ENCODE peak calls at places on chromosomes 3 and 15, in five cellular contexts. One of them, this sample, is unnamed.
A peak's percentile ranks its signal among the peaks of the same experiment; 100 is the strongest.

GRCh38 chr3:151175952-151176351 is 27.1 kb downstream of the GPR171 start:
- DNase-seq in NCI-H510A treated with DMSO at 0.1 percent for 48 hours: no peak
- DNase-seq in DMS 273 treated with DMSO at 0.1 percent for 48 hours: no peak
- DNase-seq in RPMI7951: no peak
- DNase-seq in heart right ventricle: no peak
- DNase-seq in this sample: no peak

GRCh38 chr3:32691847-32692246 is 6.9 kb downstream of the CNOT10 start:
- DNase-seq in NCI-H510A treated with DMSO at 0.1 percent for 48 hours: no peak
- DNase-seq in DMS 273 treated with DMSO at 0.1 percent for 48 hours: no peak
- DNase-seq in RPMI7951: no peak
- DNase-seq in heart right ventricle: no peak
- DNase-seq in this sample: no peak

GRCh38 chr3:42025388-42026138 is 63.7 kb upstream of the ULK4 start:
- DNase-seq in NCI-H510A treated with DMSO at 0.1 percent for 48 hours: peak; percentile 76
- DNase-seq in DMS 273 treated with DMSO at 0.1 percent for 48 hours: peak; percentile 93
- DNase-seq in RPMI7951: peak; percentile 97
- DNase-seq in heart right ventricle: peak; percentile 97
- DNase-seq in this sample: peak; percentile 85

GRCh38 chr15:31280037-31280830 is 46.4 kb upstream of the KLF13 start:
- DNase-seq in NCI-H510A treated with DMSO at 0.1 percent for 48 hours: no peak
- DNase-seq in DMS 273 treated with DMSO at 0.1 percent for 48 hours: peak; percentile 64
- DNase-seq in RPMI7951: peak; percentile 62
- DNase-seq in heart right ventricle: peak; percentile 11
- DNase-seq in this sample: no peak

GRCh38 chr3:177760803-177761202 is 563.5 kb upstream of the TBL1XR1 start:
- DNase-seq in NCI-H510A treated with DMSO at 0.1 percent for 48 hours: no peak
- DNase-seq in DMS 273 treated with DMSO at 0.1 percent for 48 hours: no peak
- DNase-seq in RPMI7951: no peak
- DNase-seq in heart right ventricle: no peak
- DNase-seq in this sample: no peak

GRCh38 chr15:71114887-71115566 is at the start of gene THSD4:
- DNase-seq in NCI-H510A treated with DMSO at 0.1 percent for 48 hours: peak; percentile 25
- DNase-seq in DMS 273 treated with DMSO at 0.1 percent for 48 hours: peak; percentile 14
- DNase-seq in RPMI7951: peak; percentile 81
- DNase-seq in heart right ventricle: peak; percentile 66
- DNase-seq in this sample: peak; percentile 83

GRCh38 chr3:136336329-136337100 is 86.4 kb downstream of the PCCB start:
- DNase-seq in NCI-H510A treated with DMSO at 0.1 percent for 48 hours: no peak
- DNase-seq in DMS 273 treated with DMSO at 0.1 percent for 48 hours: no peak
- DNase-seq in RPMI7951: peak; percentile 95
- DNase-seq in heart right ventricle: no peak
- DNase-seq in this sample: no peak

GRCh38 chr15:64898406-64898805 is 13.3 kb upstream of the ANKDD1A start:
- DNase-seq in NCI-H510A treated with DMSO at 0.1 percent for 48 hours: no peak
- DNase-seq in DMS 273 treated with DMSO at 0.1 percent for 48 hours: no peak
- DNase-seq in RPMI7951: no peak
- DNase-seq in heart right ventricle: no peak
- DNase-seq in this sample: no peak

GRCh38 chr15:49135893-49136292 is 19.5 kb downstream of the COPS2 start:
- DNase-seq in NCI-H510A treated with DMSO at 0.1 percent for 48 hours: no peak
- DNase-seq in DMS 273 treated with DMSO at 0.1 percent for 48 hours: no peak
- DNase-seq in RPMI7951: peak; percentile 54
- DNase-seq in heart right ventricle: no peak
- DNase-seq in this sample: no peak

GRCh38 chr3:122674339-122674738 is 6.3 kb upstream of the PARP14 start:
- DNase-seq in NCI-H510A treated with DMSO at 0.1 percent for 48 hours: no peak
- DNase-seq in DMS 273 treated with DMSO at 0.1 percent for 48 hours: no peak
- DNase-seq in RPMI7951: no peak
- DNase-seq in heart right ventricle: no peak
- DNase-seq in this sample: no peak

GRCh38 chr3:13688034-13688433 is 139.1 kb downstream of the FBLN2 start:
- DNase-seq in NCI-H510A treated with DMSO at 0.1 percent for 48 hours: no peak
- DNase-seq in DMS 273 treated with DMSO at 0.1 percent for 48 hours: no peak
- DNase-seq in RPMI7951: no peak
- DNase-seq in heart right ventricle: no peak
- DNase-seq in this sample: no peak

GRCh38 chr3:50266808-50267207 is 2.1 kb upstream of the SEMA3B start:
- DNase-seq in NCI-H510A treated with DMSO at 0.1 percent for 48 hours: no peak
- DNase-seq in DMS 273 treated with DMSO at 0.1 percent for 48 hours: no peak
- DNase-seq in RPMI7951: no peak
- DNase-seq in heart right ventricle: no peak
- DNase-seq in this sample: no peak

GRCh38 chr15:47961401-47962090 is 159.2 kb upstream of the SLC24A5 start:
- DNase-seq in NCI-H510A treated with DMSO at 0.1 percent for 48 hours: no peak
- DNase-seq in DMS 273 treated with DMSO at 0.1 percent for 48 hours: no peak
- DNase-seq in RPMI7951: peak; percentile 5
- DNase-seq in heart right ventricle: no peak
- DNase-seq in this sample: no peak

GRCh38 chr3:11482024-11482423 is 161.7 kb downstream of the VGLL4 start:
- DNase-seq in NCI-H510A treated with DMSO at 0.1 percent for 48 hours: peak; percentile 36
- DNase-seq in DMS 273 treated with DMSO at 0.1 percent for 48 hours: no peak
- DNase-seq in RPMI7951: no peak
- DNase-seq in heart right ventricle: peak; percentile 82
- DNase-seq in this sample: no peak

GRCh38 chr3:37816271-37816670 is 45.4 kb upstream of the CTDSPL start:
- DNase-seq in NCI-H510A treated with DMSO at 0.1 percent for 48 hours: no peak
- DNase-seq in DMS 273 treated with DMSO at 0.1 percent for 48 hours: no peak
- DNase-seq in RPMI7951: no peak
- DNase-seq in heart right ventricle: no peak
- DNase-seq in this sample: no peak

GRCh38 chr15:88624156-88624970 is 3.2 kb downstream of the AEN start:
- DNase-seq in NCI-H510A treated with DMSO at 0.1 percent for 48 hours: no peak
- DNase-seq in DMS 273 treated with DMSO at 0.1 percent for 48 hours: no peak
- DNase-seq in RPMI7951: peak; percentile 36
- DNase-seq in heart right ventricle: peak; percentile 42
- DNase-seq in this sample: no peak

GRCh38 chr3:182869059-182869458 is 75.8 kb downstream of the ATP11B start:
- DNase-seq in NCI-H510A treated with DMSO at 0.1 percent for 48 hours: no peak
- DNase-seq in DMS 273 treated with DMSO at 0.1 percent for 48 hours: no peak
- DNase-seq in RPMI7951: no peak
- DNase-seq in heart right ventricle: no peak
- DNase-seq in this sample: no peak

GRCh38 chr3:193732391-193732790 is 139.4 kb downstream of the OPA1 start:
- DNase-seq in NCI-H510A treated with DMSO at 0.1 percent for 48 hours: no peak
- DNase-seq in DMS 273 treated with DMSO at 0.1 percent for 48 hours: no peak
- DNase-seq in RPMI7951: peak; percentile 80
- DNase-seq in heart right ventricle: no peak
- DNase-seq in this sample: peak; percentile 30

GRCh38 chr3:172194702-172195392 is 155.5 kb downstream of the FNDC3B start:
- DNase-seq in NCI-H510A treated with DMSO at 0.1 percent for 48 hours: peak; percentile 41
- DNase-seq in DMS 273 treated with DMSO at 0.1 percent for 48 hours: peak; percentile 54
- DNase-seq in RPMI7951: peak; percentile 49
- DNase-seq in heart right ventricle: no peak
- DNase-seq in this sample: peak; percentile 79

GRCh38 chr3:98699132-98699531 is 64.0 kb upstream of the ST3GAL6 start:
- DNase-seq in NCI-H510A treated with DMSO at 0.1 percent for 48 hours: no peak
- DNase-seq in DMS 273 treated with DMSO at 0.1 percent for 48 hours: no peak
- DNase-seq in RPMI7951: no peak
- DNase-seq in heart right ventricle: no peak
- DNase-seq in this sample: no peak

GRCh38 chr3:136149569-136150136 is 46.5 kb downstream of the MSL2 start:
- DNase-seq in NCI-H510A treated with DMSO at 0.1 percent for 48 hours: no peak
- DNase-seq in DMS 273 treated with DMSO at 0.1 percent for 48 hours: no peak
- DNase-seq in RPMI7951: peak; percentile 42
- DNase-seq in heart right ventricle: no peak
- DNase-seq in this sample: no peak

GRCh38 chr3:65749066-65749465 is 289.7 kb downstream of the MAGI1 start:
- DNase-seq in NCI-H510A treated with DMSO at 0.1 percent for 48 hours: no peak
- DNase-seq in DMS 273 treated with DMSO at 0.1 percent for 48 hours: no peak
- DNase-seq in RPMI7951: no peak
- DNase-seq in heart right ventricle: no peak
- DNase-seq in this sample: no peak

GRCh38 chr3:148459931-148460513 is 237.7 kb upstream of the AGTR1 start:
- DNase-seq in NCI-H510A treated with DMSO at 0.1 percent for 48 hours: no peak
- DNase-seq in DMS 273 treated with DMSO at 0.1 percent for 48 hours: no peak
- DNase-seq in RPMI7951: no peak
- DNase-seq in heart right ventricle: no peak
- DNase-seq in this sample: peak; percentile 14

GRCh38 chr3:1092771-1093170 is at the start of gene CNTN6:
- DNase-seq in NCI-H510A treated with DMSO at 0.1 percent for 48 hours: no peak
- DNase-seq in DMS 273 treated with DMSO at 0.1 percent for 48 hours: no peak
- DNase-seq in RPMI7951: no peak
- DNase-seq in heart right ventricle: no peak
- DNase-seq in this sample: no peak

GRCh38 chr15:46442196-46442595 is 807.4 kb downstream of the SQOR start:
- DNase-seq in NCI-H510A treated with DMSO at 0.1 percent for 48 hours: no peak
- DNase-seq in DMS 273 treated with DMSO at 0.1 percent for 48 hours: no peak
- DNase-seq in RPMI7951: peak; percentile 26
- DNase-seq in heart right ventricle: no peak
- DNase-seq in this sample: no peak

GRCh38 chr3:197541756-197542539 is 13.8 kb downstream of the BDH1 start:
- DNase-seq in NCI-H510A treated with DMSO at 0.1 percent for 48 hours: peak; percentile 57
- DNase-seq in DMS 273 treated with DMSO at 0.1 percent for 48 hours: peak; percentile 39
- DNase-seq in RPMI7951: no peak
- DNase-seq in heart right ventricle: peak; percentile 73
- DNase-seq in this sample: no peak